ENCODE peak calls at places on chromosomes 11 and 22, in eight cellular contexts. S is T-helper 2 cell; Q is stimulated activated CD8-positive, alpha-beta memory T cell treated with anti-CD3 and anti-CD28 coated beads, Interleukin-15, amount 100 ng/mL, for 1 hour; N is NCI-H774; G is left cardiac atrium; X is stimulated activated CD4-positive, alpha-beta T cell treated with anti-CD3 and anti-CD28 coated beads, Interleukin-4, amount 100 ng/mL, for 24 hours; F is SK-N-DZ; H is fibroblast of lung. V is an unnamed sample.
A peak's percentile ranks its signal among the peaks of the same experiment; 100 is the strongest.

GRCh38 chr11:10305262-10305963 is 540 bp downstream of the ADM start:
- DNase-seq in S (no peak), Q (no peak), N (peak; percentile 33), G (peak; percentile 44), X (no peak), F (peak; percentile 34), H (peak; percentile 27), V (peak; percentile 79)

GRCh38 chr22:36381513-36382079 is 6.2 kb downstream of the MYH9 start:
- DNase-seq in S (no peak), Q (no peak), N (no peak), G (no peak), X (no peak), F (no peak), H (no peak), V (no peak)

GRCh38 chr11:130868087-130868486 is 48.2 kb downstream of the SNX19 start:
- DNase-seq in S (no peak), Q (no peak), N (no peak), G (no peak), X (no peak), F (no peak), H (no peak), V (no peak)

GRCh38 chr11:115736146-115736545 is 231.9 kb upstream of the CADM1 start:
- DNase-seq in S (no peak), Q (no peak), N (no peak), G (no peak), X (no peak), F (no peak), H (no peak), V (no peak)

GRCh38 chr11:131993291-131993690 is 622.9 kb downstream of the NTM start:
- DNase-seq in S (no peak), Q (no peak), N (no peak), G (no peak), X (no peak), F (no peak), H (peak; percentile 21), V (no peak)

GRCh38 chr11:117822522-117823033 is 2.0 kb downstream of the FXYD2 start:
- DNase-seq in S (no peak), Q (no peak), N (no peak), G (peak; percentile 23), X (no peak), F (no peak), H (no peak), V (no peak)

GRCh38 chr11:106585061-106585460 is 433.2 kb downstream of the GUCY1A2 start:
- DNase-seq in S (no peak), Q (no peak), N (no peak), G (no peak), X (no peak), F (peak; percentile 1), H (peak; percentile 49), V (no peak)

GRCh38 chr11:119445356-119445755 is 22.4 kb upstream of the THY1 start:
- DNase-seq in S (no peak), Q (no peak), N (no peak), G (no peak), X (no peak), F (no peak), H (no peak), V (no peak)

GRCh38 chr11:111417766-111418435 is 38.8 kb upstream of the POU2AF1 start:
- DNase-seq in S (no peak), Q (no peak), N (no peak), G (no peak), X (no peak), F (no peak), H (peak; percentile 97), V (no peak)

GRCh38 chr11:64829536-64830251 is 14.8 kb downstream of the CDC42BPG start:
- DNase-seq in S (no peak), Q (no peak), N (no peak), G (no peak), X (no peak), F (no peak), H (no peak), V (no peak)

GRCh38 chr11:1205987-1206331 is 16.9 kb upstream of the MUC5B start:
- DNase-seq in S (no peak), Q (no peak), N (no peak), G (peak; percentile 7), X (no peak), F (no peak), H (no peak), V (peak; percentile 12)

GRCh38 chr11:64088159-64089026 is 52.7 kb downstream of the FLRT1 start:
- DNase-seq in S (no peak), Q (no peak), N (no peak), G (no peak), X (no peak), F (peak; percentile 57), H (no peak), V (no peak)

GRCh38 chr22:41574847-41575381 is 14.1 kb downstream of the CSDC2 start:
- DNase-seq in S (no peak), Q (no peak), N (no peak), G (peak; percentile 87), X (no peak), F (no peak), H (peak; percentile 70), V (no peak)

GRCh38 chr11:95081412-95081811 is 8.2 kb upstream of the ENDOD1 start:
- DNase-seq in S (no peak), Q (no peak), N (no peak), G (peak; percentile 34), X (no peak), F (no peak), H (peak; percentile 18), V (no peak)

V was measured in left lobe of liver.